ENCODE peak calls at places on chromosome 16, in six cellular contexts. T, B, R, Q, M and H are unnamed samples.

GRCh38 chr16:25135239-25135878 is 23.8 kb downstream of the LCMT1 start:
- DNase-seq in Q (no peak), T (no peak), M (no peak), B (no peak), R (no peak), H (no peak)

GRCh38 chr16:48126801-48127644 is 28.8 kb downstream of the ABCC12 start:
- DNase-seq in M (no peak), Q (no peak), T (no peak), R (no peak), B (no peak), H (no peak)

GRCh38 chr16:68920349-68920748 is 77.0 kb downstream of the TANGO6 start:
- DNase-seq in Q (no peak), R (no peak), T (no peak), B (no peak), M (no peak), H (no peak)

GRCh38 chr16:58034786-58035185 is 9.2 kb downstream of the MMP15 start:
- DNase-seq in B (no peak), R (no peak), T (no peak), Q (no peak), M (no peak), H (no peak)

GRCh38 chr16:48430890-48431289 is 45.7 kb upstream of the SIAH1 start:
- DNase-seq in Q (no peak), T (no peak), R (no peak), B (no peak), M (no peak), H (no peak)

GRCh38 chr16:85444879-85445778 is 168.0 kb upstream of the GSE1 start:
- DNase-seq in Q (no peak), T (peak; percentile 10), R (peak; percentile 73), B (peak; percentile 42), M (no peak), H (no peak)

GRCh38 chr16:61587526-61587925 is 448.7 kb downstream of the CDH8 start:
- DNase-seq in B (no peak), T (no peak), Q (no peak), M (no peak), R (no peak), H (no peak)

GRCh38 chr16:75803753-75804152 is 77.5 kb upstream of the CPHXL start:
- DNase-seq in Q (no peak), B (no peak), M (no peak), T (no peak), R (no peak), H (no peak)

GRCh38 chr16:14487579-14487978 is 142.5 kb downstream of the PARN start:
- DNase-seq in R (no peak), M (no peak), B (no peak), Q (peak; percentile 16), T (no peak), H (peak; percentile 70)

GRCh38 chr16:83689385-83689831 is 118.4 kb upstream of the HSBP1 start:
- DNase-seq in M (peak; percentile 14), T (no peak), R (no peak), Q (peak; percentile 6), B (no peak), H (no peak)

GRCh38 chr16:24053325-24053946 is 202.7 kb upstream of the CACNG3 start:
- DNase-seq in M (no peak), T (no peak), B (no peak), Q (no peak), R (no peak), H (no peak)

GRCh38 chr16:25896412-25896811 is 204.7 kb downstream of the HS3ST4 start:
- DNase-seq in Q (no peak), M (no peak), R (no peak), T (no peak), B (no peak), H (no peak)

GRCh38 chr16:85812031-85812807 is 12.7 kb downstream of the COX4I1 start:
- DNase-seq in Q (no peak), T (no peak), R (no peak), B (no peak), M (no peak), H (no peak)

GRCh38 chr16:74829637-74830036 is 55.0 kb upstream of the FA2H start:
- DNase-seq in M (no peak), Q (no peak), B (no peak), R (no peak), T (no peak), H (no peak)

GRCh38 chr16:20938426-20938825 is 37.9 kb downstream of the LYRM1 start:
- DNase-seq in T (no peak), M (no peak), R (no peak), Q (no peak), B (no peak), H (no peak)

GRCh38 chr16:21023509-21024202 is 123.1 kb downstream of the LYRM1 start:
- DNase-seq in R (no peak), Q (peak; percentile 7), B (no peak), M (peak; percentile 22), T (no peak), H (peak; percentile 86)

GRCh38 chr16:17723735-17724134 is 253.0 kb upstream of the XYLT1 start:
- DNase-seq in T (no peak), R (no peak), B (no peak), Q (no peak), M (no peak), H (no peak)

GRCh38 chr16:82093901-82094300 is 58.8 kb downstream of the HSD17B2 start:
- DNase-seq in B (no peak), T (no peak), Q (no peak), M (no peak), R (no peak), H (peak; percentile 87)

GRCh38 chr16:89425523-89425922 is 64.8 kb downstream of the ANKRD11 start:
- DNase-seq in T (no peak), Q (no peak), M (no peak), R (no peak), B (no peak), H (no peak)

GRCh38 chr16:10938321-10938720 is 3.9 kb downstream of the DEXI start:
- DNase-seq in B (no peak), R (no peak), M (no peak), T (no peak), Q (no peak), H (no peak)

GRCh38 chr16:14497245-14498082 is 132.6 kb downstream of the PARN start:
- DNase-seq in T (peak; percentile 57), M (no peak), Q (no peak), R (no peak), B (peak; percentile 28), H (peak; percentile 53)

GRCh38 chr16:31265329-31266245 is 5.8 kb downstream of the ITGAM start:
- DNase-seq in T (peak; percentile 68), B (no peak), Q (no peak), R (no peak), M (no peak), H (no peak)

GRCh38 chr16:67537270-67537635 is 8.6 kb downstream of the RIPOR1 start:
- DNase-seq in Q (no peak), B (peak; percentile 78), M (peak; percentile 80), T (no peak), R (no peak), H (no peak)
- H3K27ac ChIP-seq in Q (no peak overlapping the region), B (no peak overlapping the region), M (peak overlapping the region; percentile 97), T (no peak overlapping the region), R (peak overlapping the region; percentile 19), H (peak overlapping the region; percentile 75)

DNA sequence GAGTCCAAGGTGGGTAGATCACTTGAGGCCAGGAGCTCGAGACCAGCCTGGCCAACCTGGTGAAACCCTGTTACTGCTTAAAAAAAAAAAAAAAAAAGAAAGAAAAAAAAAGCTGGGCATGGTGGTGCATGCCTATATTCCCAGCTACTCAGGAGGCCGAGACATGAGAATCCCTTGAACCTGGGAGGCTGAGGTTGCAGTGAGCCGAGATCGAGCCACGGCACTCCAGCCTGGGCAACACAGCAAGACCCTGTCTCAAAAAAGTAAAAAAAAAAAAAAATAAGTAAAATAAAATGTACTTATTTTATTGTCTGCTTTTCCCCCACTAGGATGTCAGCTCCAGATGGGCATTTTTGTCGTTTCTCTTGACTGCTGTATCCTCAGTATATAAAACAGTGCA is 107.7 kb downstream of the ABCC1 start:
- DNase-seq in Q (no peak), R (no peak), T (no peak), B (no peak), M (no peak), H (no peak)
- H3K27ac ChIP-seq in Q (no peak overlapping the region), R (no peak overlapping the region), T (no peak overlapping the region), B (no peak overlapping the region), M (no peak overlapping the region), H (peak overlapping the region; percentile 87)

GRCh38 chr16:70726869-70727494 is 41.1 kb upstream of the MTSS2 start:
- DNase-seq in T (no peak), Q (no peak), B (no peak), M (peak; percentile 60), R (no peak), H (no peak)

GRCh38 chr16:70725024-70725911 is 39.4 kb upstream of the MTSS2 start:
- DNase-seq in M (peak; percentile 50), R (no peak), T (no peak), Q (no peak), B (no peak), H (no peak)

GRCh38 chr16:70723740-70724145 is 37.9 kb upstream of the MTSS2 start:
- DNase-seq in B (no peak), R (no peak), T (no peak), Q (no peak), M (no peak), H (no peak)

GRCh38 chr16:70725912-70726828 is 40.3 kb upstream of the MTSS2 start:
- DNase-seq in B (no peak), Q (no peak), M (peak; percentile 73), R (peak; percentile 84), T (no peak), H (no peak)

GRCh38 chr16:70724146-70725023 is 38.5 kb upstream of the MTSS2 start:
- DNase-seq in M (no peak), B (no peak), R (no peak), Q (no peak), T (no peak), H (no peak)
- H3K27ac ChIP-seq in M (no peak overlapping the region), B (no peak overlapping the region), R (no peak overlapping the region), Q (no peak overlapping the region), T (no peak overlapping the region), H (peak overlapping the region; percentile 89)

GRCh38 chr16:72055911-72056310 is 1.6 kb downstream of the HP start:
- DNase-seq in T (no peak), B (no peak), Q (no peak), R (no peak), M (no peak), H (no peak)

GRCh38 chr16:72051818-72052217 is 2.5 kb upstream of the HP start:
- DNase-seq in M (no peak), R (no peak), Q (peak; percentile 71), T (no peak), B (no peak), H (no peak)

GRCh38 chr16:72049110-72049509 is 5.2 kb upstream of the HP start:
- DNase-seq in M (no peak), Q (peak; percentile 9), B (no peak), R (no peak), T (no peak), H (no peak)

DNA sequence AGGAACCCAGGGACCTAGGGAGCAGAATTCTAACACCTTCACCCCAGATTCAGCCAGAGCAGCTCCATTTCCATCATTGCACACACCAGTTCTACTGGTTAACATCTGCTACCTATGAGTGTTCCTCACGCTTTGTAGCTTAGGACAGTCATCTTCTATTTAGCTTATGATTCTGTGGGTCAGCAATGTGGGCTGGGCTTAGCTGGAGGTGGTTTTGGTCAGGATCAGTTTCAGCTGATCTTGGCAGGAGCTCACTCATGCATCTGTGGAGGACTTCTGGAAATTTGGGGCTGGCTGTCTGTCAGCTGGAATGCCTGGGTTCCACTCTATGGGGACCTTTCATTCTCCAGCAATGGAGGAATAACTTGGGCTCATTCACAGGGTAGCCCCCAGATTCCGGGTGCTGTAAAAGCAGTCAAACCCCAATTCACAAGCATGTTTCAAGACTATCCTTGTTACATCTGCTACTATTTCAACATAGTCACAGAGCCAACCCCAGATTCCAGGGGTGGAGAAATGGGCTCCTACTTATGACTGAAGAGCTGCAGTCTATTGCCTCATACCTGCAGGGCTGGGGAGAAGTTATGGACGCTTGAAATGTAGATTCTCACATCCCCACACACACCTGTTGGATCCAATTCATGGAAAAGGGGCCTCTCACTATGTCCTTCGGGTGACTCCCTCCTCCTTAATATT is 3.4 kb upstream of the HP start:
- DNase-seq in B (no peak), T (no peak), R (no peak), M (no peak), Q (peak; percentile 86), H (no peak)
- H3K27ac ChIP-seq in B (no peak overlapping the region), T (no peak overlapping the region), R (no peak overlapping the region), M (no peak overlapping the region), Q (peak overlapping the region; percentile 70), H (no peak overlapping the region)